ENCODE peak calls at places on chromosomes 11 and 22, in six cellular contexts. P is NCI-H1694 treated with DMSO at 0.1 percent for 48 hours, O is GM23338, B is GM20000, Q is ELR, M is NCI-H774. A is an unnamed sample.

GRCh38 chr22:38018938-38019827 is 34.8 kb upstream of the SOX10 start:
- DNase-seq in B (no peak), P (no peak), Q (no peak), M (no peak), O (no peak), A (no peak)

GRCh38 chr22:23816552-23816976 is 22.2 kb downstream of the DERL3 start:
- DNase-seq in P (no peak), Q (no peak), M (no peak), B (no peak), O (no peak), A (no peak)

GRCh38 chr11:23403210-23404185 is 543.2 kb upstream of the CCDC179 start:
- DNase-seq in M (no peak), O (no peak), P (no peak), B (no peak), Q (no peak), A (no peak)

GRCh38 chr11:69443138-69443967 is 38.1 kb upstream of the LINC01488 start:
- DNase-seq in M (peak; percentile 10), Q (peak; percentile 97), B (peak; percentile 94), P (no peak), O (peak; percentile 94), A (peak; percentile 46)

GRCh38 chr22:36287881-36288515 is 35.1 kb downstream of the APOL1 start:
- DNase-seq in Q (no peak), P (no peak), M (no peak), B (no peak), O (no peak), A (no peak)

GRCh38 chr11:35131760-35132159 is 7.2 kb upstream of the CD44 start:
- DNase-seq in Q (no peak), P (no peak), B (no peak), M (no peak), O (no peak), A (no peak)

GRCh38 chr11:44607324-44607962 is 42.0 kb downstream of the CD82 start:
- DNase-seq in B (no peak), Q (peak; percentile 60), P (no peak), M (no peak), O (no peak), A (no peak)

GRCh38 chr11:72007587-72007986 is 8.9 kb downstream of the IL18BP start:
- DNase-seq in P (no peak), B (no peak), M (no peak), Q (no peak), O (no peak), A (no peak)

GRCh38 chr11:85896871-85897270 is 41.7 kb downstream of the CCDC83 start:
- DNase-seq in O (no peak), Q (no peak), B (no peak), P (no peak), M (no peak), A (no peak)

GRCh38 chr11:76077575-76078150 is 128.6 kb downstream of the WNT11 start:
- DNase-seq in B (no peak), O (no peak), M (no peak), Q (no peak), P (no peak), A (no peak)

GRCh38 chr22:41308054-41308453 is 6.7 kb downstream of the ZC3H7B start:
- DNase-seq in B (no peak), P (no peak), Q (peak; percentile 79), O (peak; percentile 45), M (no peak), A (no peak)

GRCh38 chr11:93843906-93844305 is 6.5 kb downstream of the VSTM5 start:
- DNase-seq in P (no peak), M (no peak), Q (peak; percentile 24), O (no peak), B (no peak), A (no peak)

GRCh38 chr11:104547996-104548661 is 350.1 kb downstream of the CASP12 start:
- DNase-seq in Q (peak; percentile 50), B (no peak), M (no peak), P (no peak), O (peak; percentile 55), A (no peak)

GRCh38 chr22:50174382-50175190 is 4.1 kb downstream of the PANX2 start:
- DNase-seq in M (no peak), B (no peak), P (no peak), Q (no peak), O (no peak), A (no peak)

GRCh38 chr11:113178671-113179070 is 135.7 kb upstream of the TTC12 start:
- DNase-seq in B (no peak), O (no peak), Q (no peak), P (no peak), M (no peak), A (no peak)

GRCh38 chr11:11020747-11021149 is 162.9 kb upstream of the ZBED5 start:
- DNase-seq in Q (peak; percentile 9), O (peak; percentile 41), B (no peak), P (no peak), M (no peak), A (no peak)

GRCh38 chr22:23315341-23315917 is 135.1 kb downstream of the BCR start:
- DNase-seq in O (peak; percentile 67), B (peak; percentile 65), Q (peak; percentile 87), M (peak; percentile 2), P (peak; percentile 18), A (peak; percentile 21)

GRCh38 chr11:44174846-44175245 is 79.4 kb downstream of the EXT2 start:
- DNase-seq in B (no peak), P (no peak), O (no peak), Q (no peak), M (no peak), A (no peak)

GRCh38 chr22:41565403-41566054 is 4.7 kb downstream of the CSDC2 start:
- DNase-seq in M (no peak), B (no peak), Q (peak; percentile 90), P (peak; percentile 39), O (no peak), A (no peak)

GRCh38 chr11:57224537-57224936 is 12.5 kb downstream of the APLNR start:
- DNase-seq in P (no peak), M (no peak), Q (peak; percentile 55), O (no peak), B (no peak), A (no peak)

GRCh38 chr11:119338946-119339580 is 1.6 kb downstream of the C1QTNF5 start:
- DNase-seq in B (no peak), M (no peak), O (peak; percentile 24), Q (no peak), P (no peak), A (no peak)

GRCh38 chr11:22583963-22584492 is 41.6 kb downstream of the FANCF start:
- DNase-seq in Q (no peak), O (peak; percentile 17), M (no peak), B (no peak), P (no peak), A (no peak)

GRCh38 chr22:29310863-29311339 is 4.5 kb downstream of the GAS2L1 start:
- DNase-seq in P (peak; percentile 49), B (peak; percentile 91), Q (peak; percentile 98), M (no peak), O (peak; percentile 82), A (no peak)

GRCh38 chr22:31983911-31984661 is 39.8 kb downstream of the YWHAH start:
- DNase-seq in Q (no peak), O (no peak), M (no peak), B (no peak), P (no peak), A (no peak)

GRCh38 chr11:41256060-41256459 is 203.4 kb downstream of the LRRC4C start:
- DNase-seq in M (no peak), B (no peak), O (no peak), P (no peak), Q (no peak), A (no peak)

GRCh38 chr11:27934830-27935145 is 173.2 kb downstream of the KIF18A start:
- DNase-seq in O (no peak), M (no peak), B (no peak), P (no peak), Q (peak; percentile 99), A (no peak)

GRCh38 chr11:118443590-118444218 is 7.4 kb downstream of the KMT2A start:
- DNase-seq in O (no peak), Q (no peak), P (no peak), B (peak; percentile 45), M (no peak), A (no peak)

GRCh38 chr11:83441596-83441995 is 155.4 kb upstream of the CCDC90B start:
- DNase-seq in O (no peak), M (no peak), P (no peak), Q (no peak), B (no peak), A (no peak)

GRCh38 chr11:8066036-8066910 is 14.7 kb upstream of the TUB start:
- DNase-seq in B (no peak), Q (no peak), P (no peak), M (no peak), O (no peak), A (no peak)

GRCh38 chr11:2290351-2290841 is 11.3 kb downstream of the C11orf21 start:
- DNase-seq in M (peak; percentile 9), B (no peak), O (no peak), Q (no peak), P (no peak), A (no peak)

GRCh38 chr11:119584193-119585037 is 144.6 kb downstream of the NECTIN1 start:
- DNase-seq in O (peak; percentile 95), B (no peak), Q (peak; percentile 75), M (peak; percentile 36), P (no peak), A (peak; percentile 55)

GRCh38 chr22:49789289-49790141 is 38.2 kb downstream of the BRD1 start:
- DNase-seq in Q (peak; percentile 12), P (no peak), B (no peak), M (no peak), O (no peak), A (no peak)

GRCh38 chr22:41532908-41533825 is 11.1 kb downstream of the POLR3H start:
- DNase-seq in M (no peak), P (peak; percentile 25), Q (peak; percentile 70), B (peak; percentile 76), O (peak; percentile 89), A (peak; percentile 35)

GRCh38 chr11:79400717-79401330 is 40.0 kb downstream of the TENM4 start:
- DNase-seq in Q (peak; percentile 62), B (peak; percentile 32), P (peak; percentile 7), M (no peak), O (peak; percentile 74), A (no peak)

GRCh38 chr11:488579-488978 is 18.5 kb downstream of the RNH1 start:
- DNase-seq in B (no peak), M (no peak), P (no peak), Q (no peak), O (no peak), A (no peak)

GRCh38 chr22:30178180-30179126 is 68.1 kb downstream of the LIF start:
- DNase-seq in M (no peak), B (no peak), O (no peak), Q (no peak), P (no peak), A (no peak)

GRCh38 chr11:116073854-116074837 is 569.9 kb upstream of the CADM1 start:
- DNase-seq in O (no peak), M (peak; percentile 16), B (peak; percentile 59), P (no peak), Q (no peak), A (peak; percentile 70)

GRCh38 chr22:49365910-49366309 is 461.8 kb downstream of the BRD1 start:
- DNase-seq in M (peak; percentile 70), P (no peak), B (no peak), Q (no peak), O (no peak), A (no peak)

GRCh38 chr22:30021338-30021737 is 58.9 kb upstream of the HORMAD2 start:
- DNase-seq in Q (no peak), B (no peak), O (no peak), P (no peak), M (no peak), A (no peak)